ENCODE peak calls at places on chromosome 17, in eight cellular contexts. E, X, N, A, D, K, H and V are unnamed samples.

GRCh38 chr17:57032343-57032742 is 52.7 kb upstream of the AKAP1 start:
- DNase-seq in E (no peak), X (no peak), N (no peak), A (no peak), D (no peak), K (no peak), H (no peak), V (no peak)

GRCh38 chr17:27630607-27631408 is at the start of gene LGALS9:
- DNase-seq in E (peak; percentile 18), X (peak; percentile 48), N (no peak), A (no peak), D (peak; percentile 51), K (no peak), H (peak; percentile 19), V (peak; percentile 31)

GRCh38 chr17:12342609-12343248 is 322.1 kb downstream of the MAP2K4 start:
- DNase-seq in E (peak; percentile 24), X (peak; percentile 39), N (no peak), A (peak; percentile 16), D (no peak), K (peak; percentile 42), H (peak; percentile 27), V (no peak)

GRCh38 chr17:65455972-65456343 is 105.5 kb downstream of the AXIN2 start:
- DNase-seq in E (peak; percentile 20), X (peak; percentile 5), N (no peak), A (no peak), D (peak; percentile 12), K (no peak), H (peak; percentile 43), V (no peak)

GRCh38 chr17:27848941-27849340 is 44.2 kb downstream of the LYRM9 start:
- DNase-seq in E (no peak), X (no peak), N (no peak), A (no peak), D (no peak), K (no peak), H (no peak), V (no peak)

GRCh38 chr17:600576-601301 is 113.9 kb downstream of the VPS53 start:
- DNase-seq in E (peak; percentile 89), X (no peak), N (no peak), A (no peak), D (no peak), K (no peak), H (no peak), V (peak; percentile 21)

GRCh38 chr17:64095144-64095882 is 34.6 kb downstream of the ERN1 start:
- DNase-seq in E (no peak), X (no peak), N (no peak), A (no peak), D (no peak), K (no peak), H (peak; percentile 94), V (no peak)

GRCh38 chr17:10290046-10290445 is 82.8 kb downstream of the MYH13 start:
- DNase-seq in E (no peak), X (no peak), N (no peak), A (no peak), D (no peak), K (no peak), H (no peak), V (no peak)

GRCh38 chr17:65941500-65941899 is 250.4 kb downstream of the CEP112 start:
- DNase-seq in E (no peak), X (no peak), N (no peak), A (no peak), D (no peak), K (no peak), H (peak; percentile 27), V (no peak)

GRCh38 chr17:73030501-73030911 is 62.0 kb downstream of the SLC39A11 start:
- DNase-seq in E (no peak), X (no peak), N (peak; percentile 81), A (no peak), D (no peak), K (peak; percentile 32), H (no peak), V (no peak)

GRCh38 chr17:73187203-73187769 is 5.6 kb upstream of the COG1 start:
- DNase-seq in E (no peak), X (no peak), N (no peak), A (no peak), D (no peak), K (no peak), H (no peak), V (no peak)

GRCh38 chr17:36623281-36623680 is 21.9 kb downstream of the MRM1 start:
- DNase-seq in E (no peak), X (no peak), N (no peak), A (no peak), D (no peak), K (no peak), H (no peak), V (no peak)
- TF ChIP-seq CTCF in E (no peak), X (no peak), N (no peak), A (no peak), D (no peak), K (no peak), H (no peak), V (no peak)

GRCh38 chr17:82231312-82231561 is 2.4 kb downstream of the SLC16A3 start:
- DNase-seq in E (no peak), X (no peak), N (no peak), A (no peak), D (no peak), K (no peak), H (no peak), V (no peak)

GRCh38 chr17:82232322-82232785 is 3.5 kb downstream of the SLC16A3 start:
- DNase-seq in E (no peak), X (no peak), N (peak; percentile 82), A (no peak), D (no peak), K (no peak), H (no peak), V (no peak)

GRCh38 chr17:82229686-82230626 is 1.1 kb downstream of the SLC16A3 start:
- DNase-seq in E (no peak), X (no peak), N (peak; percentile 75), A (no peak), D (no peak), K (no peak), H (no peak), V (no peak)

GRCh38 chr17:82231562-82232321 is 2.9 kb downstream of the SLC16A3 start:
- DNase-seq in E (peak; percentile 87), X (peak; percentile 73), N (peak; percentile 79), A (peak; percentile 41), D (no peak), K (no peak), H (peak; percentile 58), V (no peak)

DNA sequence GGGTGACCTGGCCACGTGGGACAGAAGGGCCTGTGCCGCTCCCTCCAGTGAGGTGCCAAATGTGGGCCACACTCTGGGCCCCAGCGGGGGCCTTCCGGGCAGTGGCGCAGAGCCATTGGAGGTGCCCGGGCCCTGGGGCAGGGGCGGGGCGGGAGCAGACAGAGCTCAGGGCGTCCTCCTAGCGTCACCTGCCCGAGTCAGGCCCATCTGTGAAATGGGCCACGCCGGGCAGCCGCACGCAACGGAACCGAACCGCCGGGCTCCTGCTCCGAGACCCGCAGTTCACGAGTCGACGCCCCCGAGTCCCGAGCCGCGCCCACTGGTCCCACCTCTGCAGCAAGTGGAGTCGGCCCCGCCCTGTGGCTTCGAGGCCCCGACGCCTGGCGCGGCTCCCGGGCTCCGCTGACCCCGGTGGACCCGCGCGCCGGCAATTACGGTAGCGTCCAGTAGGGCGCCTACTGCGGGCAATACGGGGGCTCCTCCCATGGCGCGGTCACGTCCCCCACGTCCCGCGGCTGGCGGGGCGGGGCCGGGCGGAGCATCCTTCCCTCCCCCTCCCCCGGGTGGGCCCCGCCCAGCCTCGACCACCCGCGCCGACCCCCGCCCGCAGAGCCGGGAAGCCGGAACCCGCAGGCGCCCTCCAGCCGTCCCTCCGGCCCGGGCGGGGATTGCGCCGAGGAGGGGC is 1.9 kb downstream of the SLC16A3 start:
- DNase-seq in E (peak; percentile 91), X (peak; percentile 83), N (peak; percentile 83), A (peak; percentile 57), D (no peak), K (peak; percentile 83), H (peak; percentile 85), V (peak; percentile 82)
- TF ChIP-seq CTCF in E (peak; percentile 47), X (peak; percentile 71), N (peak; percentile 16), A (peak; percentile 60), D (no peak), K (peak; percentile 78), H (peak; percentile 36), V (peak; percentile 81)

GRCh38 chr17:35170968-35171771 is 23.0 kb downstream of the SLC35G3 start:
- DNase-seq in E (peak; percentile 23), X (peak; percentile 31), N (no peak), A (no peak), D (no peak), K (no peak), H (peak; percentile 64), V (peak; percentile 45)
- TF ChIP-seq CTCF in E (peak; percentile 20), X (peak; percentile 69), N (no peak), A (no peak), D (peak; percentile 68), K (no peak), H (peak; percentile 60), V (peak; percentile 75)

GRCh38 chr17:7166873-7167272 is 12.3 kb downstream of the ASGR1 start:
- DNase-seq in E (no peak), X (no peak), N (no peak), A (no peak), D (no peak), K (no peak), H (no peak), V (no peak)
- TF ChIP-seq CTCF in E (no peak), X (no peak), N (no peak), A (no peak), D (no peak), K (no peak), H (no peak), V (no peak)

GRCh38 chr17:67366193-67367157 is at the start of gene PSMD12:
- DNase-seq in E (peak; percentile 92), X (peak; percentile 94), N (peak; percentile 97), A (peak; percentile 97), D (peak; percentile 92), K (peak; percentile 98), H (peak; percentile 95), V (peak; percentile 85)
- TF ChIP-seq CTCF in E (no peak), X (no peak), N (no peak), A (no peak), D (no peak), K (no peak), H (no peak), V (peak; percentile 27)

GRCh38 chr17:76370261-76370993 is 14.0 kb upstream of the SPHK1 start:
- DNase-seq in E (peak; percentile 91), X (no peak), N (peak; percentile 68), A (no peak), D (no peak), K (no peak), H (peak; percentile 99), V (peak; percentile 97)
- TF ChIP-seq CTCF in E (peak; percentile 63), X (no peak), N (peak; percentile 21), A (peak; percentile 35), D (no peak), K (peak; percentile 39), H (peak; percentile 100), V (peak; percentile 89)